ENCODE peak calls at places on chromosomes 5 and 9, in nine cellular contexts. One of them, this sample, is unnamed. For H3K36me3, the result is how much of the 10 kb centered on the place peaks cover.

GRCh38 chr9:94882953-94883641 is 156.6 kb downstream of the AOPEP start:
- DNase-seq in H1: no peak
- DNase-seq in mesenchymal stem cell: no peak
- DNase-seq in IMR-90: no peak
- DNase-seq in K562: no peak
- DNase-seq in fibroblast of lung: no peak
- DNase-seq in neuronal stem cell: no peak
- DNase-seq in endothelial cell of umbilical vein: peak
- DNase-seq in GM23338: no peak
- DNase-seq in this sample: no peak

GRCh38 chr5:36040651-36041536 is 25.8 kb downstream of the UGT3A2 start:
- DNase-seq in GM23338: peak
- DNase-seq in mesenchymal stem cell: no peak
- DNase-seq in neuronal stem cell: no peak
- DNase-seq in fibroblast of lung: no peak
- DNase-seq in H1: no peak
- DNase-seq in endothelial cell of umbilical vein: no peak
- DNase-seq in IMR-90: no peak
- DNase-seq in K562: no peak
- DNase-seq in this sample: no peak

GRCh38 chr5:135319458-135319857 is 79.6 kb downstream of the MACROH2A1 start:
- DNase-seq in neuronal stem cell: no peak
- DNase-seq in mesenchymal stem cell: no peak
- DNase-seq in K562: no peak
- DNase-seq in IMR-90: no peak
- DNase-seq in endothelial cell of umbilical vein: no peak
- DNase-seq in H1: no peak
- DNase-seq in fibroblast of lung: no peak
- DNase-seq in GM23338: no peak
- DNase-seq in this sample: no peak

GRCh38 chr5:36982146-36982545 is 105.6 kb downstream of the NIPBL start:
- DNase-seq in fibroblast of lung: peak
- DNase-seq in K562: no peak
- DNase-seq in H1: no peak
- DNase-seq in neuronal stem cell: no peak
- DNase-seq in GM23338: no peak
- DNase-seq in mesenchymal stem cell: no peak
- DNase-seq in IMR-90: peak
- DNase-seq in endothelial cell of umbilical vein: no peak
- DNase-seq in this sample: no peak

GRCh38 chr9:38651400-38652042 is 31.1 kb upstream of the ANKRD18A start:
- DNase-seq in K562: no peak
- DNase-seq in H1: no peak
- DNase-seq in mesenchymal stem cell: no peak
- DNase-seq in IMR-90: no peak
- DNase-seq in endothelial cell of umbilical vein: no peak
- DNase-seq in GM23338: no peak
- DNase-seq in neuronal stem cell: no peak
- DNase-seq in fibroblast of lung: no peak
- DNase-seq in this sample: no peak

GRCh38 chr5:139383275-139383992 is at the start of gene SLC23A1:
- DNase-seq in K562: no peak
- DNase-seq in GM23338: no peak
- DNase-seq in fibroblast of lung: no peak
- DNase-seq in neuronal stem cell: no peak
- DNase-seq in endothelial cell of umbilical vein: no peak
- DNase-seq in H1: no peak
- DNase-seq in IMR-90: peak
- DNase-seq in mesenchymal stem cell: no peak
- DNase-seq in this sample: no peak

GRCh38 chr5:18264126-18264882 is 630.0 kb downstream of the TAF11L14 start:
- DNase-seq in neuronal stem cell: no peak
- DNase-seq in H1: no peak
- DNase-seq in IMR-90: no peak
- DNase-seq in fibroblast of lung: no peak
- DNase-seq in mesenchymal stem cell: no peak
- DNase-seq in GM23338: no peak
- DNase-seq in endothelial cell of umbilical vein: no peak
- DNase-seq in K562: no peak
- DNase-seq in this sample: no peak

GRCh38 chr9:79470957-79471356 is 100.8 kb upstream of the TLE4 start:
- DNase-seq in mesenchymal stem cell: no peak
- DNase-seq in endothelial cell of umbilical vein: no peak
- DNase-seq in H1: no peak
- DNase-seq in neuronal stem cell: no peak
- DNase-seq in fibroblast of lung: no peak
- DNase-seq in GM23338: no peak
- DNase-seq in K562: no peak
- DNase-seq in IMR-90: no peak
- DNase-seq in this sample: no peak

GRCh38 chr5:54745599-54745998 is 228.0 kb downstream of the SNX18 start:
- DNase-seq in neuronal stem cell: no peak
- DNase-seq in K562: no peak
- DNase-seq in IMR-90: no peak
- DNase-seq in fibroblast of lung: no peak
- DNase-seq in endothelial cell of umbilical vein: no peak
- DNase-seq in GM23338: no peak
- DNase-seq in H1: no peak
- DNase-seq in mesenchymal stem cell: no peak
- DNase-seq in this sample: no peak

GRCh38 chr9:127050152-127050551 is 72.3 kb downstream of the ANGPTL2 start:
- DNase-seq in endothelial cell of umbilical vein: no peak
- DNase-seq in H1: no peak
- DNase-seq in neuronal stem cell: no peak
- DNase-seq in K562: no peak
- DNase-seq in fibroblast of lung: no peak
- DNase-seq in GM23338: no peak
- DNase-seq in mesenchymal stem cell: no peak
- DNase-seq in IMR-90: no peak
- DNase-seq in this sample: no peak

DNA sequence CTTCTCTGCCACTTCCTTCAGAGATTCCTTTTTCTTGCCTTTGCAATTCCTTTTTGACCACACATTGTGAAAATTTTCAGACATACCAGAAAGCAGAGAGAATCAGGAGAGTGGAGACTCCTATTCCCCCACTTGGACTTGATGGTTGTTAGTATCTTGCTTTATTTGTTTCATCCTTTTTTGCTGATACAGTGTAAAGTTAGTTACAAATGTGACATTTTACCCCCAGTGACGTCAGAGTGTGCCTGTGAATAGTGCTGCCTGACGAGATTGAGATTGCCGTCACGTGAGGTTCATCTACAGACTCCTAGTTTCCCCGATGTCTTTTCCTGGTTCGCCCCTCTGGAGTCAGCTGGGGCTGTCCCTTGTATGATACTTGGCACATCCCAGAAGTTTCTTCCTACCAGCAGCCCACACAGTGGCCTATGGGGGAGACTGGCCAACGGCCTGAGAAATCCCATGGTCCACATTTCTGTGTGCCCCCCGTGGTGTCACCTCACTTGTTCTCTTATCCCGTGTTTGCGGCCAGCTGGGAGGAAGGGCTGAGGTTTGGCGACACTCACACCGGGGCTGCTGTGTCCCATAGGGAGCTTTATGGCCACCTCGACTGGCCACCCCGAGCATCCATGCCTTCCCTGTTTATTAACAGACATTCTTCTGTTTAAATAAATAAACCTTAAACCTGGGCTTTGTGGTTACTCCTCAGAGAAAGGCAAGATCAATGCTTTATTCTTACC is 48.2 kb upstream of the CACNA1B start:
- DNase-seq in mesenchymal stem cell: no peak
- DNase-seq in K562: no peak
- DNase-seq in endothelial cell of umbilical vein: no peak
- DNase-seq in IMR-90: no peak
- DNase-seq in neuronal stem cell: no peak
- DNase-seq in GM23338: no peak
- DNase-seq in fibroblast of lung: no peak
- DNase-seq in H1: no peak
- DNase-seq in this sample: no peak
- H3K36me3 ChIP-seq in mesenchymal stem cell: half or more
- H3K36me3 ChIP-seq in K562: under half
- H3K36me3 ChIP-seq in endothelial cell of umbilical vein: under half
- H3K36me3 ChIP-seq in IMR-90: under half
- H3K36me3 ChIP-seq in neuronal stem cell: half or more
- H3K36me3 ChIP-seq in GM23338: under half
- H3K36me3 ChIP-seq in fibroblast of lung: under half
- H3K36me3 ChIP-seq in H1: under half
- H3K36me3 ChIP-seq in this sample: half or more

GRCh38 chr5:56561-57290 is 35.2 kb upstream of the PLEKHG4B start:
- DNase-seq in GM23338: peak
- DNase-seq in neuronal stem cell: peak
- DNase-seq in IMR-90: peak
- DNase-seq in H1: no peak
- DNase-seq in K562: peak
- DNase-seq in endothelial cell of umbilical vein: no peak
- DNase-seq in fibroblast of lung: peak
- DNase-seq in mesenchymal stem cell: peak
- DNase-seq in this sample: peak
- H3K4me2 ChIP-seq in GM23338: no peak
- H3K4me2 ChIP-seq in neuronal stem cell: no peak
- H3K4me2 ChIP-seq in IMR-90: no peak
- H3K4me2 ChIP-seq in H1: no peak
- H3K4me2 ChIP-seq in K562: no peak
- H3K4me2 ChIP-seq in endothelial cell of umbilical vein: no peak
- H3K4me2 ChIP-seq in fibroblast of lung: no peak
- H3K4me2 ChIP-seq in mesenchymal stem cell: no peak
- H3K4me2 ChIP-seq in this sample: no peak

GRCh38 chr9:91840469-91840868 is 109.6 kb downstream of the ROR2 start:
- DNase-seq in H1: no peak
- DNase-seq in K562: no peak
- DNase-seq in endothelial cell of umbilical vein: no peak
- DNase-seq in mesenchymal stem cell: no peak
- DNase-seq in fibroblast of lung: no peak
- DNase-seq in IMR-90: no peak
- DNase-seq in neuronal stem cell: no peak
- DNase-seq in GM23338: no peak
- DNase-seq in this sample: no peak
- H3K27ac ChIP-seq in H1: no peak
- H3K27ac ChIP-seq in K562: no peak
- H3K27ac ChIP-seq in endothelial cell of umbilical vein: no peak
- H3K27ac ChIP-seq in mesenchymal stem cell: no peak
- H3K27ac ChIP-seq in fibroblast of lung: no peak
- H3K27ac ChIP-seq in IMR-90: no peak
- H3K27ac ChIP-seq in neuronal stem cell: no peak
- H3K27ac ChIP-seq in GM23338: no peak
- H3K27ac ChIP-seq in this sample: no peak

GRCh38 chr5:163444526-163444925 is 7.1 kb downstream of the CCNG1 start:
- DNase-seq in IMR-90: no peak
- DNase-seq in fibroblast of lung: no peak
- DNase-seq in K562: no peak
- DNase-seq in GM23338: no peak
- DNase-seq in mesenchymal stem cell: no peak
- DNase-seq in endothelial cell of umbilical vein: no peak
- DNase-seq in H1: no peak
- DNase-seq in neuronal stem cell: no peak
- DNase-seq in this sample: no peak
- H3K36me3 ChIP-seq in IMR-90: under half
- H3K36me3 ChIP-seq in fibroblast of lung: under half
- H3K36me3 ChIP-seq in K562: half or more
- H3K36me3 ChIP-seq in GM23338: half or more
- H3K36me3 ChIP-seq in mesenchymal stem cell: under half
- H3K36me3 ChIP-seq in endothelial cell of umbilical vein: under half
- H3K36me3 ChIP-seq in H1: half or more
- H3K36me3 ChIP-seq in neuronal stem cell: half or more
- H3K36me3 ChIP-seq in this sample: half or more

This sample was measured in DND-41.